ENCODE peak calls at places on chromosomes 16 and 17, in seven cellular contexts. M is osteoblast; Y is body of pancreas; B is IMR-90; E is left lung; Z is CD8-positive, alpha-beta memory T cell; Q is left ventricle myocardium inferior. G is an unnamed sample. For H3K4me1, the result is how much of the 10 kb centered on the place peaks cover.

GRCh38 chr17:42980274-42980765 is at the start of gene RUNDC1:
- DNase-seq in E (peak), M (peak), Q (peak), B (peak), Z (peak), Y (peak), G (peak)

GRCh38 chr16:58264961-58265479 is 29.8 kb downstream of the PRSS54 start:
- DNase-seq in E (no peak), B (peak), Q (no peak), Y (no peak), Z (no peak), M (peak), G (peak)

GRCh38 chr16:89037261-89038152 is 56.1 kb upstream of the ACSF3 start:
- DNase-seq in M (peak), Q (no peak), Y (no peak), B (peak), Z (no peak), E (no peak), G (no peak)

GRCh38 chr16:67697407-67697806 is 21.7 kb downstream of the GFOD2 start:
- DNase-seq in B (no peak), M (no peak), Z (no peak), Q (no peak), Y (no peak), E (no peak), G (no peak)

GRCh38 chr16:74865922-74866598 is 91.4 kb upstream of the FA2H start:
- DNase-seq in Y (no peak), B (no peak), Q (no peak), M (no peak), E (no peak), Z (no peak), G (peak)

GRCh38 chr17:74213897-74214386 is 571 bp downstream of the TTYH2 start:
- DNase-seq in Q (peak), Y (peak), M (peak), E (peak), B (no peak), Z (no peak), G (no peak)

GRCh38 chr17:57751348-57751970 is 6.4 kb upstream of the CCDC182 start:
- DNase-seq in Y (no peak), B (no peak), E (no peak), M (peak), Z (no peak), Q (no peak), G (no peak)

GRCh38 chr17:47957591-47958490 is at the start of gene PRR15L:
- DNase-seq in E (peak), Z (peak), M (no peak), B (no peak), Q (no peak), Y (peak), G (no peak)

GRCh38 chr17:78226752-78227454 is 4.5 kb upstream of the TMEM235 start:
- DNase-seq in M (peak), B (no peak), Y (no peak), Z (no peak), Q (no peak), E (no peak), G (peak)

GRCh38 chr17:68782829-68783228 is 172.4 kb downstream of the ABCA8 start:
- DNase-seq in B (no peak), Z (no peak), Q (peak), Y (no peak), M (no peak), E (no peak), G (no peak)

GRCh38 chr17:59513934-59514841 is 51.2 kb upstream of the DHX40 start:
- DNase-seq in Y (peak), Z (no peak), M (peak), E (peak), Q (peak), B (peak), G (no peak)

GRCh38 chr17:59752922-59753321 is 45.5 kb downstream of the VMP1 start:
- DNase-seq in M (no peak), B (no peak), Y (no peak), Z (no peak), E (no peak), Q (no peak), G (no peak)

GRCh38 chr17:3961564-3962047 is 2.6 kb downstream of the ATP2A3 start:
- DNase-seq in M (peak), B (no peak), E (peak), Y (no peak), Z (peak), Q (no peak), G (no peak)

GRCh38 chr16:11639925-11640899 is 28.0 kb upstream of the SNN start:
- DNase-seq in Q (peak), E (peak), M (peak), B (peak), Z (no peak), Y (peak), G (peak)

GRCh38 chr17:5536831-5537230 is 47.5 kb downstream of the NLRP1 start:
- DNase-seq in M (no peak), E (no peak), B (no peak), Y (no peak), Z (no peak), Q (no peak), G (no peak)

GRCh38 chr17:9071921-9072503 is 50.7 kb downstream of the NTN1 start:
- DNase-seq in Y (no peak), M (no peak), E (no peak), Q (no peak), Z (peak), B (no peak), G (no peak)
- H3K27ac ChIP-seq in Y (peak), M (no peak), E (peak), Q (peak), Z (no peak), B (no peak), G (no peak)

DNA sequence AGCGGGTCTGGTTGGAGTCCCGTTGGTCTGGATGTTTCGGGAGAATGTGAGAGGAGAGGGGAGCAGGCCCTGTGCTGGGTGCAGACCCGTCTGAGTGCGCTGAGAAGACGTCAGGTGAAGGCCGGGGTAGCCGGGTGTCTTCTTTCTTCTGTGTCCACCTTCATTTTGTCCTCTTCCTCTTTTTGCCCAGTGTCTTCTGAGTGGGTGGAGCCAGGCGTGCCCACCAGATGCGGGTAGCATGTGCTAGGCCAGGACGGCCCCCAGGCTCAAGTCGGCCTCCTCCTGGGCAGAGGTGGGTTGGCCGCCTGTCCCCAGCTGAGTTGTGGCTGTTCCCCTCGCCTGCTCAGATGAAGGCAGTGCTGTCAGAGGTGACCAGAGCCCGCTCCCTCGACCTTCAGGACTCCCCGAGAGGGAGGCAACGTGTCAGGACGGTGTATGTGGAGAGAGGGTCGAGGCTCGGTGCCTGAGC is 3.5 kb downstream of the METRNL start:
- DNase-seq in E (no peak), Z (no peak), Q (no peak), M (no peak), B (no peak), Y (no peak), G (no peak)
- H3K4me1 ChIP-seq in E (under half), Z (under half), Q (half or more), M (under half), B (half or more), Y (under half), G (under half)

GRCh38 chr16:1991588-1992474 is 2.1 kb downstream of the SYNGR3 start:
- DNase-seq in B (peak), E (peak), Q (peak), M (peak), Y (peak), Z (peak), G (peak)
- H3K27ac ChIP-seq in B (no peak), E (peak), Q (peak), M (no peak), Y (peak), Z (peak), G (no peak)

DNA sequence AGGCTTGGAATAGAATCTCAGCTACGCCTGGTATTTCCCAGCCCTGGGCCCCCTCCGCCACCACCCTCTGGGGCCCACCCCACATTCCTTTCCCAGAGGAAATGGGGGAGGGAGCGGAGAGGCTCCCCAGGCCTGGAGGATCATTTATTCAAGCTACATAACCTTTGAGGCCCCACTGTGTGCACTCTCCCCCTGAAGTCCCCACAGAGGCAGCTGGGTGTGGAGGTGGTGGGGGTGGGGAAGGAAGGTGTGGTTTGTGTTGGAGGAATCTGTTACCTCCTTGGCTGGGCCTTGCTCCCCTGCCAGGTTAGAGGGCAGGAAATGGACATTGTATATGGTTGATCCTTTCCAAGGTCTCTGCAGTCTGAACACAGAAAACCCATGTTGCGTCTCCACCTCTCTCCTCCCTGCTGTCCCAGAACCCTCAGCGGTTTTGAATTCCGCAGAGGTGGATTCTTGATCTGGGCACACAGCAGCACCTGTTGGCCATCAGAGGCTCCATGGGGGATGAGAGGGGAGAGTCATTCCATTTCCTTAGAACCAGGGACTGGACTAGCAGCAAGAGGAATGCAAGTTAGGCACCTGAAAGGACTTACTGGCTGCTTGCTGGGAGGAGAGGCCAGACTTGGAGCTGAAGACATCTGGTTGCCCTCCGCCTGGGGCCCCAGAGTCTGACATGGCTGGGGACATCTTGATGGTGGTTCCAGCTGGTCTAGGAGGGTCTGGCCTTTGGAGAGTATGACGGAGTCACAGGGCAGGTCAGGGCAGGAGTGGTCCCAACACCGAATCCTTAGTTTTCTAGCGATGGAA is 23.0 kb downstream of the ARHGAP23 start:
- DNase-seq in E (no peak), Z (no peak), Q (peak), B (peak), M (peak), Y (no peak), G (peak)
- H3K4me1 ChIP-seq in E (under half), Z (under half), Q (half or more), B (half or more), M (half or more), Y (under half), G (half or more)

DNA sequence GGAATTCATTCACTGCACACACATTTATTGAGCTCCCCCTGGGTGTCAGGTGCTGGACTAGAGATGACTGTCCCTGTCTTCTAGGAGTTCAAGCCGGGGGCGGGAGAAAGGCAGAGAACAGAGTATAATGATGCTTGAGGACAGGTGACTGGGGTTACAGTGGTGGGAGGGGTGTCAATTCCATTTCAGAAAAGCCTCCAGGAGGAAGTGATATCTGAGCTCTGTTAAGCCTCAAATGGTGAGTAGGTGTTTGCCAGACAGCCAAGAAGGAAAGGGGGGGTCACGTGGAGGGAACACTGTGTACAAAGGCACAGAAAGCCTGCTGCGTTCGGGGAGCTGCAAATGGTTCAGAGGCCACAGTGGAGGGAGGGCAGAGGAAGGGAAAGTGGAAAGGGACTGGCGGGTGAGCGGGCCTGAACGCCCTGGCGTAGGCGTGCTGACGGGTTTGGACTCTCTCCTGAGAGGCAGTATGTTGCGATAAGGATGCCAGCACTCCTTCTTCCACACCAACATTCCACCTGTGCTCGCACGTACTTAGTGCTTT is 9.7 kb upstream of the NXPH3 start:
- DNase-seq in E (peak), Q (peak), Z (no peak), Y (peak), B (no peak), M (peak), G (no peak)
- H3K27ac ChIP-seq in E (peak), Q (peak), Z (no peak), Y (peak), B (no peak), M (no peak), G (no peak)

DNA sequence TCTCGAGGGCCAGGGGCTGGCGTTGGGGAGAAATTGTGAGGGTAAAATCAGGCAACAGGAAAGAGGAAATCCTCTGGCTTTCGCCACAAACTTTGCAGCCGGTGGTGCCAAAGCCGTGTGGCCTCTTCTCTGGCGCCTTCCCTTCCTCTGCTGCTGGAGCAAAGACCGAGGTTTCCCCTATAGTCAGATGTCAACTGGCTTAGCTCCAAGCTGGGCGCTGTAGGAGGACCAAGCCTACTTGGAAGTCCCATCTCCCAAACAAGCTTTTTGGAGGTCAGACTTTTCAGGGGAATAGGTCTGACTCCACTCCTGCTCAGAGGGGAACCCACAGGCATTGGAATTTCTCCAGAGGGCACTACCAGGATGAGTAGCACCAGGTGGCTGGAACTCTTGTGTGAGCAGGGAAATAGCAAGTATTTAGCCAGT is 5.0 kb downstream of the IGFBP4 start:
- DNase-seq in M (no peak), E (no peak), Z (no peak), Q (no peak), B (peak), Y (peak), G (no peak)
- H3K4me1 ChIP-seq in M (half or more), E (half or more), Z (under half), Q (half or more), B (under half), Y (under half), G (under half)

DNA sequence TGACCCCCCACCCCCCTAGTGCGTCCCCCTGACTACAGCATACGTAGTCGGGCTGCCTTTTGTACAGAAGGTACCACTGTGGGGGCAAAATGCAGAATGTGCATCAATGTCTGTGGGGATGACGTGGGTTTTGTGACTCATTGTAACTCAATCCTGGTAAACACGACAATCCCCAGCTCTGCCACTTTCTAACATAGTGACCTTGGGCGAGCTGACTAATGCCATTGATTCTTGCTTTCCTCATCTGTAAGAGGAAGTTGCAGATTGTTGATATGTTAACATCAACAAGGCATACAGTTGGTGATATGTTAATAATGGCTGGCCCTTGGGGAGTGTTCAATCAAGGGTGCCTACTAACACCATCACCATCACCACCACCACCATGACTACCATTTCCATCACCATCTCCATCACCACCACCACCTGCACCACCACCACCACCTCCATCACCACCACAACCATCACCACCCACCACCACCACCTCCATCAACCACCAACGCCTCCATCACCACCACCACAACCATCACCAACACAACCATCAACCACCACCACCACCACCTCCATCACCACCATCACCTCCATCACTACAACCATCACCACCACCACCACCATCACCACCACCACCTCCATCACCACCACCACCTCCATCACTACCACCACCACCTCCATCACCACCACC is 15.9 kb downstream of the MARCHF10 start:
- DNase-seq in M (peak), Y (peak), B (peak), Q (no peak), E (no peak), Z (no peak), G (peak)
- H3K27ac ChIP-seq in M (peak), Y (peak), B (peak), Q (no peak), E (no peak), Z (no peak), G (no peak)

GRCh38 chr17:40110026-40110425 is 9.6 kb upstream of the NR1D1 start:
- DNase-seq in Y (no peak), Z (no peak), E (peak), B (no peak), Q (no peak), M (no peak), G (no peak)
- H3K4me1 ChIP-seq in Y (half or more), Z (half or more), E (half or more), B (half or more), Q (half or more), M (half or more), G (under half)

DNA sequence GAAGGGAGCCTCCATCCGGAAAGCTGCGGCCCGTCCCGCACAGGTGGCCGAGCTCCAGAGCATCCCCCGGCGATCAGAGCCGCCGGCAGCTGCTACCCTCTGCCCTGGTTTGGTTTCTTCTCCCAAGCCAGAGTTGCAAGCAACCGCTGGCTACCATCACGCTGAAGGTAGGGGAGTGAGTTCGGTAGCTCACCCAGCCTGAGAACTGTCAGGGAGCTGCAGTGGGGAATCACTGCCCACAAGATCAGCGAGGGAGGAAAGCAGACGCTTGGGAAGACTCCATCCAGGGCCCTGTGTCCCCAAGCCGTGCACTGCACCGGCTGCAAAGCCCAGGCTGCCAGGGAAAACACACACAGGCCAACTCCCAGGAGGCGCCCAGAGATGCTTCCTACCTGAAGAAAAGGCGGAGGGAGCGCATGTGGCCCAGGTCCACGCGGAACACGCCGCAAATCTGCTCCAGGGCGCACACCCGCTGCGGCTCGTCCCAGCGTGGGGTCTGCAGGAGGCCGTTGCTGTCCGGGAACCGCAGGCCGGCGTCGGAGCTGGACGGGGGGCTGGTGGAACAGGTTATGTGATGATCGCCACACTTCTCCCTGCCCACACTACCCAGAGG is 83.3 kb downstream of the TBC1D16 start:
- DNase-seq in E (no peak), Z (peak), M (no peak), Q (peak), B (no peak), Y (no peak), G (no peak)
- H3K27ac ChIP-seq in E (no peak), Z (no peak), M (peak), Q (peak), B (no peak), Y (peak), G (no peak)